ENCODE peak calls at places on chromosomes 7 and 10, in eight cellular contexts. Z is NT2/D1; G is NCI-H446; C is T-helper 9 cell; F is pancreas; A is T-helper 17 cell; N is stimulated activated CD4-positive, alpha-beta T cell treated with anti-CD3 and anti-CD28 coated beads, Interleukin-15, amount 100 ng/mL, for 1 hour; P is LoVo. V is an unnamed sample.

GRCh38 chr10:124559372-124560132 is 97.9 kb downstream of the LHPP start:
- DNase-seq in A (no peak), C (no peak), N (no peak), P (no peak), Z (no peak), G (no peak), F (peak), V (no peak)

GRCh38 chr10:58189269-58189668 is 78.4 kb downstream of the IPMK start:
- DNase-seq in N (no peak), F (no peak), C (no peak), A (no peak), P (no peak), Z (no peak), G (no peak), V (peak)

GRCh38 chr7:90678986-90679385 is 82.9 kb downstream of the CDK14 start:
- DNase-seq in P (no peak), Z (no peak), F (no peak), N (no peak), C (no peak), G (no peak), A (no peak), V (no peak)

GRCh38 chr7:7761340-7761973 is 43.0 kb upstream of the RPA3 start:
- DNase-seq in C (no peak), A (no peak), Z (no peak), P (peak), N (no peak), G (peak), F (no peak), V (peak)

GRCh38 chr7:84908196-84908793 is 278.6 kb downstream of the SEMA3D start:
- DNase-seq in G (no peak), P (no peak), C (no peak), Z (no peak), A (no peak), F (no peak), N (no peak), V (no peak)

GRCh38 chr7:3657201-3657600 is 356.1 kb downstream of the SDK1 start:
- DNase-seq in G (no peak), F (no peak), P (no peak), Z (no peak), C (no peak), A (no peak), N (no peak), V (no peak)

GRCh38 chr10:71608863-71609768 is 110.5 kb downstream of the C10orf105 start:
- DNase-seq in N (peak), A (peak), F (no peak), P (peak), Z (peak), C (peak), G (peak), V (peak)

GRCh38 chr7:75966209-75966961 is 28.0 kb downstream of the TMEM120A start:
- DNase-seq in G (no peak), Z (no peak), F (peak), C (no peak), A (no peak), N (no peak), P (no peak), V (peak)

GRCh38 chr10:74425602-74426001 is 274.6 kb downstream of the ADK start:
- DNase-seq in C (no peak), N (no peak), P (no peak), Z (no peak), A (no peak), G (no peak), F (no peak), V (no peak)

GRCh38 chr7:112386619-112387018 is 63.6 kb upstream of the IFRD1 start:
- DNase-seq in G (no peak), A (no peak), F (no peak), P (no peak), Z (no peak), C (no peak), N (no peak), V (no peak)

GRCh38 chr10:43863859-43864591 is 215.3 kb upstream of the ZNF32 start:
- DNase-seq in Z (no peak), C (no peak), P (peak), G (no peak), A (no peak), F (peak), N (no peak), V (peak)

V was measured in hepatocyte.